ENCODE peak calls at places on chromosome 1, in six cellular contexts. V, P, D, Z, H and Y are unnamed samples.

GRCh38 chr1:177017453-177017852 is 147.1 kb downstream of the ASTN1 start:
- DNase-seq in P (no peak), H (no peak), V (no peak), D (no peak), Z (no peak), Y (no peak)

GRCh38 chr1:151482017-151482416 is 22.7 kb upstream of the POGZ start:
- DNase-seq in Z (no peak), D (no peak), P (no peak), H (no peak), V (no peak), Y (no peak)

GRCh38 chr1:226953175-226953800 is 13.2 kb downstream of the COQ8A start:
- DNase-seq in Z (peak), H (no peak), V (no peak), D (no peak), P (no peak), Y (no peak)

GRCh38 chr1:23224721-23225648 is 7.7 kb upstream of the HTR1D start:
- DNase-seq in V (no peak), H (no peak), P (no peak), D (peak), Z (peak), Y (peak)

GRCh38 chr1:59691261-59691660 is 123.5 kb upstream of the HOOK1 start:
- DNase-seq in V (no peak), P (no peak), Z (peak), D (no peak), H (no peak), Y (peak)

GRCh38 chr1:41361495-41362356 is 492 bp downstream of the FOXO6 start:
- DNase-seq in P (peak), V (no peak), Z (no peak), H (peak), D (no peak), Y (no peak)

GRCh38 chr1:226877669-226878068 is 7.3 kb downstream of the PSEN2 start:
- DNase-seq in Z (no peak), D (no peak), P (no peak), H (no peak), V (no peak), Y (no peak)

GRCh38 chr1:156602557-156602993 is 1.3 kb upstream of the GPATCH4 start:
- DNase-seq in P (no peak), D (peak), Z (no peak), H (no peak), V (no peak), Y (peak)

GRCh38 chr1:201016211-201016651 is 7.3 kb downstream of the KIF21B start:
- DNase-seq in D (peak), V (no peak), H (peak), Z (peak), P (no peak), Y (peak)

GRCh38 chr1:42209516-42210370 is 45.2 kb upstream of the GUCA2A start:
- DNase-seq in D (no peak), H (no peak), P (no peak), V (no peak), Z (no peak), Y (no peak)

GRCh38 chr1:245969274-245969673 is 537.8 kb downstream of the SMYD3 start:
- DNase-seq in Z (peak), D (peak), H (no peak), V (no peak), P (no peak), Y (peak)

GRCh38 chr1:42004860-42005259 is 86.1 kb upstream of the HIVEP3 start:
- DNase-seq in P (no peak), H (no peak), D (no peak), Z (no peak), V (no peak), Y (no peak)

GRCh38 chr1:8903908-8904650 is 25.6 kb upstream of the ENO1 start:
- DNase-seq in H (no peak), P (no peak), D (peak), V (peak), Z (peak), Y (peak)

GRCh38 chr1:81801032-81801833 is 499 bp downstream of the ADGRL2 start:
- DNase-seq in D (peak), V (peak), P (no peak), Z (peak), H (peak), Y (peak)

GRCh38 chr1:168974117-168974516 is 132.4 kb upstream of the ATP1B1 start:
- DNase-seq in P (no peak), Z (no peak), V (no peak), D (no peak), H (no peak), Y (peak)

GRCh38 chr1:215530401-215530984 is 36.6 kb upstream of the KCTD3 start:
- DNase-seq in H (no peak), V (no peak), D (no peak), P (no peak), Z (no peak), Y (no peak)

GRCh38 chr1:245161866-245162265 is 7.1 kb downstream of the KIF26B start:
- DNase-seq in P (no peak), V (no peak), H (no peak), D (no peak), Z (no peak), Y (no peak)

GRCh38 chr1:219713981-219714381 is 101.1 kb upstream of the ZC3H11B start:
- DNase-seq in Z (no peak), H (no peak), D (peak), P (no peak), V (no peak), Y (peak)

GRCh38 chr1:209899948-209900347 is 38.1 kb upstream of the SYT14 start:
- DNase-seq in P (no peak), H (no peak), Z (no peak), V (no peak), D (peak), Y (no peak)

GRCh38 chr1:237041795-237042466 is at the start of gene RYR2:
- DNase-seq in Z (no peak), V (no peak), P (no peak), H (peak), D (no peak), Y (peak)
- H3K4me3 ChIP-seq in Z (no peak), V (peak), P (no peak), H (peak), D (no peak), Y (peak)

DNA sequence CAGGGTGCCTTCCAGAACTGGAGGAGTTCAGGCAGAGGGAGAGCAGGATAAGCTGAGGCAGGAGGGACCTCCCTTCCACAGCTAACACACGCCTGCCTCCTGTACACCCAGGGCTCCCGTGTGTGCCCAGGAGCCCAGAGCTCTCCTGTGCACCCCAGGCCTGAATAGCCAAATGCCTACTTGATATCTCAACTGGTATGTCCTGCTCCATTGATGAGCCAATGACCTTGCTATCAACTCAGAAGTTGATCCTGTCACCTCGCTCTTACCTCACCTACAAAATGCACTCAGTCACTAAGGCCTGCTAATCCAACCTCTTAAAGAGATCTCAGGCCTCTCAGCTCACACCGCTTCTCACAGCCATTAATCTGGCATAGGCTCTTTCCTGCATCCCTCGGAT is 7.1 kb downstream of the ECHDC2 start:
- DNase-seq in D (no peak), P (no peak), V (no peak), H (no peak), Z (no peak), Y (no peak)
- H3K4me3 ChIP-seq in D (no peak), P (no peak), V (no peak), H (no peak), Z (no peak), Y (no peak)

DNA sequence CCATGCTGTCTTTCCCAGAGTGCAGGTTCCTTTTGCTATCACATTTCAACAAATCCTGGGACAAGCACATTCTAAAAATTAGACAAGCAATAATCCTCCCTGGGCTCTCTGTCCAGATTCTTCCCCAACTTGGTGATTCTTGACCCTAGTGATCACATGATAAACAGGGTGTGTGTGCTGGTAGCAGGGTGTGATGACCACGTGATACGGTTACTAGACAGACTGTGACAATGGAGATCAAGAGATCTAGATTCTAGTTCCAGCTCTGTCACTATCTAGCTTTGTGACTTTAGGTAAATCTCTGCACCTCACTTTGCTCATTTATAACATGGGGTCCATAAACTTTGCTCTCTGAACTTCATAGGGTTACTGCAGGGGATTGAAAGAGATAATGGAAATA is 61.9 kb upstream of the HSD17B7 start:
- DNase-seq in V (no peak), D (no peak), Z (no peak), P (no peak), H (no peak), Y (no peak)
- H3K4me3 ChIP-seq in V (no peak), D (no peak), Z (no peak), P (no peak), H (no peak), Y (no peak)

GRCh38 chr1:14877224-14877623 is 276.3 kb upstream of the TMEM51 start:
- DNase-seq in H (no peak), Z (no peak), P (no peak), V (no peak), D (no peak), Y (no peak)

GRCh38 chr1:14878124-14878523 is 275.4 kb upstream of the TMEM51 start:
- DNase-seq in D (no peak), H (no peak), V (no peak), P (no peak), Z (no peak), Y (no peak)

GRCh38 chr1:14873657-14874056 is 275.2 kb downstream of the KAZN start:
- DNase-seq in H (no peak), Z (no peak), V (no peak), P (no peak), D (no peak), Y (no peak)

GRCh38 chr1:14876747-14877146 is 276.8 kb upstream of the TMEM51 start:
- DNase-seq in D (no peak), H (no peak), V (no peak), P (no peak), Z (no peak), Y (no peak)

GRCh38 chr1:14875781-14876564 is 277.5 kb downstream of the KAZN start:
- DNase-seq in Z (no peak), H (no peak), V (peak), P (no peak), D (no peak), Y (no peak)
- H3K4me3 ChIP-seq in Z (no peak), H (no peak), V (no peak), P (no peak), D (no peak), Y (no peak)

GRCh38 chr1:159012495-159012894 is 2.8 kb downstream of the IFI16 start:
- DNase-seq in P (peak), D (peak), Z (peak), H (no peak), V (no peak), Y (no peak)

GRCh38 chr1:159014851-159015250 is 5.1 kb downstream of the IFI16 start:
- DNase-seq in V (no peak), Z (no peak), P (no peak), D (no peak), H (no peak), Y (no peak)

GRCh38 chr1:159011701-159012100 is 2.0 kb downstream of the IFI16 start:
- DNase-seq in P (no peak), V (no peak), H (no peak), D (no peak), Z (no peak), Y (no peak)

GRCh38 chr1:159014003-159014571 is 4.4 kb downstream of the IFI16 start:
- DNase-seq in D (no peak), Z (no peak), H (no peak), P (no peak), V (no peak), Y (no peak)

GRCh38 chr1:159015440-159015909 is 5.8 kb downstream of the IFI16 start:
- DNase-seq in P (peak), Z (peak), D (peak), H (no peak), V (peak), Y (peak)
- H3K4me3 ChIP-seq in P (no peak), Z (no peak), D (no peak), H (no peak), V (peak), Y (peak)

GRCh38 chr1:24751833-24752232 is 6.6 kb downstream of the CLIC4 start:
- DNase-seq in P (no peak), D (no peak), Z (peak), H (no peak), V (no peak), Y (no peak)

GRCh38 chr1:24748191-24749121 is 3.2 kb downstream of the CLIC4 start:
- DNase-seq in V (no peak), P (no peak), H (no peak), Z (no peak), D (no peak), Y (no peak)

GRCh38 chr1:24752305-24752704 is 7.1 kb downstream of the CLIC4 start:
- DNase-seq in D (no peak), Z (no peak), H (no peak), V (no peak), P (no peak), Y (no peak)

GRCh38 chr1:24749257-24749656 is 4.0 kb downstream of the CLIC4 start:
- DNase-seq in P (no peak), V (no peak), H (no peak), Z (no peak), D (no peak), Y (no peak)

GRCh38 chr1:24749886-24750285 is 4.6 kb downstream of the CLIC4 start:
- DNase-seq in D (peak), Z (no peak), P (no peak), H (no peak), V (no peak), Y (no peak)
- H3K4me3 ChIP-seq in D (no peak), Z (no peak), P (no peak), H (no peak), V (no peak), Y (no peak)

GRCh38 chr1:36304521-36304920 is 1.6 kb upstream of the SH3D21 start:
- DNase-seq in V (no peak), Z (no peak), H (no peak), P (no peak), D (no peak), Y (no peak)

GRCh38 chr1:36306902-36307456 is 811 bp downstream of the SH3D21 start:
- DNase-seq in Z (peak), V (peak), P (peak), H (peak), D (peak), Y (peak)

GRCh38 chr1:36306210-36306901 is at the start of gene SH3D21:
- DNase-seq in D (no peak), V (peak), H (peak), P (peak), Z (peak), Y (peak)

GRCh38 chr1:36304970-36305914 is 926 bp upstream of the SH3D21 start:
- DNase-seq in Z (no peak), H (no peak), P (no peak), D (no peak), V (no peak), Y (no peak)

GRCh38 chr1:36305915-36306209 is 306 bp upstream of the SH3D21 start:
- DNase-seq in H (no peak), V (no peak), D (no peak), P (no peak), Z (no peak), Y (no peak)
- H3K4me3 ChIP-seq in H (peak), V (peak), D (no peak), P (peak), Z (no peak), Y (no peak)

DNA sequence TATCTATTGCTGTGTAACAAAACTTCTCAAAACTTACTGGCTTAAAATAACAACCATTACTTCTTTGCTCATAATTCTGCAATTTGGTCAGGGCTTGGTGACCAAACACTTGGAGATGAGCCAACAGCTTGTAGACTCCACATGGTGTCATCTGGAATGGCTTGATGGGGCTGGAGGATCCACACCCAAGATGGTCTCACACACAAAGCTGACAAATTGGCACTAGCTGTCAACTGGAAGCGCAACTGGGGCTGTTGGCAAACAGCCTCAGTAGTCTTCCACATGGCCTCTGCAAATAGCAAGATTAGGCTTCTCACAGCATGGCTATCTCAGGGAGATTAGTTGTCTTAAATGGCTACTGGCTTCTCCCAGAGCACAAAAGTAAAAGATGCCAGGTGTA is 27.1 kb upstream of the MTF2 start:
- DNase-seq in H (no peak), P (no peak), V (no peak), Z (no peak), D (no peak), Y (peak)
- H3K4me3 ChIP-seq in H (no peak), P (no peak), V (no peak), Z (no peak), D (no peak), Y (no peak)

DNA sequence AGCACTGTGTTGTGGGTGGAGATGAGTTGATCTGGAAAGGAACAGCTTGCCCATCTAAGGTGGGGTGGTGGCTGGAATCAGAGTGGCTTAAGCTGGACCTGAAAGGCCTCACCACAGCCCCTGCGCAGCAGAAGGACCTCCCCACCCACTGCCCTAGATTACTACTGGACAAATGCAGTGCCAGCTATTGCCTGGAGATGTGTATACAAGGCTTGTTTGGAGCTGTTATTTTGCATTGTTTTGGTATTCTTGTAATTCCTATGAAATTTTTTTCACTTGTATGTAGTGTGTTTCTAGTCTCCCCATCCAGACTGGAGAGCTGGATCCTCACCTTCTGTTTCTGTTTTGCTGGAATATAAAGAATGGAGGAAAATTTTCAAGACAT is 1.3 kb upstream of the SLC30A1 start:
- DNase-seq in H (no peak), P (no peak), D (no peak), V (no peak), Z (peak), Y (no peak)
- H3K4me3 ChIP-seq in H (no peak), P (no peak), D (no peak), V (no peak), Z (peak), Y (no peak)

DNA sequence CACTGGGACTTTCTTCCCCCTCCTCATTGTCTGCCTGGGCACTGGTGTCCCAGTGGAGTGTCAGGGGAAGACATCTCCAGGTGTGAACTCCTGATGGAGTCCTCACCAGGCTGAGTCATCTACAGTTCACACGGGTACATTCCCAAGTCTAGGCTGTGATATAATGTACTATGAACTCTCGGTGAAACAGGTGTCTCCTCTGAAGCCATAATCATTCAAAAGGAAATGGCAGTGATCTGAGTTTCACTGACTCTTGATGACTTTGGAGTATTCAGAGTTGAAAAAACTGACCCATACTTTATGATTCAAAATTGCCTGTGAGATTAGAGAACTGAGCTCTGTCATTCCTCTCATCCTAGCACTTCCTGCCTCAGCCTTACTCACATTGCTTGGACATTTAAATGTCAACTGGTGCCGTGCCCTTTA is 9.1 kb downstream of the LAMC2 start:
- DNase-seq in D (peak), H (no peak), P (no peak), V (no peak), Z (peak), Y (no peak)
- H3K4me3 ChIP-seq in D (no peak), H (no peak), P (no peak), V (no peak), Z (no peak), Y (no peak)